ENCODE peak calls at places on chromosome 22, in four cellular contexts. One of them, this sample, is unnamed.

GRCh38 chr22:46560696-46561295 is 23.4 kb upstream of the CELSR1 start:
- DNase-seq in activated B cell treated with CpG ODN at 0.5 μM for 24 hours: no peak
- DNase-seq in stimulated activated CD4-positive, alpha-beta T cell treated with anti-CD3 and anti-CD28 coated beads, Interleukin-4, amount 100 ng/mL, for 1 hour: no peak
- DNase-seq in NCI-H1048: no peak
- DNase-seq in this sample: no peak

GRCh38 chr22:50229370-50229769 is 15.5 kb downstream of the TUBGCP6 start:
- DNase-seq in activated B cell treated with CpG ODN at 0.5 μM for 24 hours: no peak
- DNase-seq in stimulated activated CD4-positive, alpha-beta T cell treated with anti-CD3 and anti-CD28 coated beads, Interleukin-4, amount 100 ng/mL, for 1 hour: no peak
- DNase-seq in NCI-H1048: no peak
- DNase-seq in this sample: no peak

GRCh38 chr22:27799334-27800249 is 2.0 kb downstream of the MN1 start:
- DNase-seq in NCI-H1048: no peak
- DNase-seq in activated B cell treated with CpG ODN at 0.5 μM for 24 hours: no peak
- DNase-seq in stimulated activated CD4-positive, alpha-beta T cell treated with anti-CD3 and anti-CD28 coated beads, Interleukin-4, amount 100 ng/mL, for 1 hour: no peak
- DNase-seq in this sample: no peak

GRCh38 chr22:45678961-45679912 is 7.6 kb downstream of the ATXN10 start:
- DNase-seq in activated B cell treated with CpG ODN at 0.5 μM for 24 hours: no peak
- DNase-seq in NCI-H1048: no peak
- DNase-seq in stimulated activated CD4-positive, alpha-beta T cell treated with anti-CD3 and anti-CD28 coated beads, Interleukin-4, amount 100 ng/mL, for 1 hour: no peak
- DNase-seq in this sample: no peak

GRCh38 chr22:27247691-27248434 is 553.7 kb downstream of the MN1 start:
- DNase-seq in stimulated activated CD4-positive, alpha-beta T cell treated with anti-CD3 and anti-CD28 coated beads, Interleukin-4, amount 100 ng/mL, for 1 hour: no peak
- DNase-seq in activated B cell treated with CpG ODN at 0.5 μM for 24 hours: no peak
- DNase-seq in NCI-H1048: no peak
- DNase-seq in this sample: peak

GRCh38 chr22:46082633-46083032 is 67.7 kb upstream of the PPARA start:
- DNase-seq in stimulated activated CD4-positive, alpha-beta T cell treated with anti-CD3 and anti-CD28 coated beads, Interleukin-4, amount 100 ng/mL, for 1 hour: no peak
- DNase-seq in activated B cell treated with CpG ODN at 0.5 μM for 24 hours: no peak
- DNase-seq in NCI-H1048: no peak
- DNase-seq in this sample: no peak

GRCh38 chr22:17318817-17319216 is 50.4 kb upstream of the CECR2 start:
- DNase-seq in NCI-H1048: no peak
- DNase-seq in activated B cell treated with CpG ODN at 0.5 μM for 24 hours: no peak
- DNase-seq in stimulated activated CD4-positive, alpha-beta T cell treated with anti-CD3 and anti-CD28 coated beads, Interleukin-4, amount 100 ng/mL, for 1 hour: no peak
- DNase-seq in this sample: no peak

GRCh38 chr22:27416553-27417427 is 384.8 kb downstream of the MN1 start:
- DNase-seq in stimulated activated CD4-positive, alpha-beta T cell treated with anti-CD3 and anti-CD28 coated beads, Interleukin-4, amount 100 ng/mL, for 1 hour: no peak
- DNase-seq in NCI-H1048: no peak
- DNase-seq in activated B cell treated with CpG ODN at 0.5 μM for 24 hours: no peak
- DNase-seq in this sample: peak

GRCh38 chr22:32544953-32545558 is 70.4 kb downstream of the FBXO7 start:
- DNase-seq in NCI-H1048: no peak
- DNase-seq in stimulated activated CD4-positive, alpha-beta T cell treated with anti-CD3 and anti-CD28 coated beads, Interleukin-4, amount 100 ng/mL, for 1 hour: no peak
- DNase-seq in activated B cell treated with CpG ODN at 0.5 μM for 24 hours: no peak
- DNase-seq in this sample: no peak

GRCh38 chr22:45779351-45779750 is 107.7 kb downstream of the ATXN10 start:
- DNase-seq in activated B cell treated with CpG ODN at 0.5 μM for 24 hours: no peak
- DNase-seq in stimulated activated CD4-positive, alpha-beta T cell treated with anti-CD3 and anti-CD28 coated beads, Interleukin-4, amount 100 ng/mL, for 1 hour: no peak
- DNase-seq in NCI-H1048: no peak
- DNase-seq in this sample: no peak

GRCh38 chr22:50250555-50251471 is at the start of gene HDAC10:
- DNase-seq in stimulated activated CD4-positive, alpha-beta T cell treated with anti-CD3 and anti-CD28 coated beads, Interleukin-4, amount 100 ng/mL, for 1 hour: peak
- DNase-seq in NCI-H1048: peak
- DNase-seq in activated B cell treated with CpG ODN at 0.5 μM for 24 hours: peak
- DNase-seq in this sample: no peak

GRCh38 chr22:46965552-46966494 is 203.4 kb downstream of the TBC1D22A start:
- DNase-seq in stimulated activated CD4-positive, alpha-beta T cell treated with anti-CD3 and anti-CD28 coated beads, Interleukin-4, amount 100 ng/mL, for 1 hour: no peak
- DNase-seq in NCI-H1048: no peak
- DNase-seq in activated B cell treated with CpG ODN at 0.5 μM for 24 hours: no peak
- DNase-seq in this sample: no peak

GRCh38 chr22:42973536-42973881 is 41.4 kb downstream of the PACSIN2 start:
- DNase-seq in NCI-H1048: no peak
- DNase-seq in stimulated activated CD4-positive, alpha-beta T cell treated with anti-CD3 and anti-CD28 coated beads, Interleukin-4, amount 100 ng/mL, for 1 hour: no peak
- DNase-seq in activated B cell treated with CpG ODN at 0.5 μM for 24 hours: no peak
- DNase-seq in this sample: no peak

GRCh38 chr22:29144786-29145160 is 60.9 kb upstream of the EMID1 start:
- DNase-seq in activated B cell treated with CpG ODN at 0.5 μM for 24 hours: no peak
- DNase-seq in NCI-H1048: no peak
- DNase-seq in stimulated activated CD4-positive, alpha-beta T cell treated with anti-CD3 and anti-CD28 coated beads, Interleukin-4, amount 100 ng/mL, for 1 hour: no peak
- DNase-seq in this sample: no peak

GRCh38 chr22:26671317-26672059 is 14.1 kb downstream of the MIAT start:
- DNase-seq in activated B cell treated with CpG ODN at 0.5 μM for 24 hours: peak
- DNase-seq in NCI-H1048: no peak
- DNase-seq in stimulated activated CD4-positive, alpha-beta T cell treated with anti-CD3 and anti-CD28 coated beads, Interleukin-4, amount 100 ng/mL, for 1 hour: peak
- DNase-seq in this sample: no peak

GRCh38 chr22:41267958-41268357 is 18.0 kb downstream of the RANGAP1 start:
- DNase-seq in NCI-H1048: no peak
- DNase-seq in stimulated activated CD4-positive, alpha-beta T cell treated with anti-CD3 and anti-CD28 coated beads, Interleukin-4, amount 100 ng/mL, for 1 hour: no peak
- DNase-seq in activated B cell treated with CpG ODN at 0.5 μM for 24 hours: no peak
- DNase-seq in this sample: no peak

GRCh38 chr22:35033635-35034296 is 32.2 kb upstream of the ISX start:
- DNase-seq in stimulated activated CD4-positive, alpha-beta T cell treated with anti-CD3 and anti-CD28 coated beads, Interleukin-4, amount 100 ng/mL, for 1 hour: no peak
- DNase-seq in NCI-H1048: no peak
- DNase-seq in activated B cell treated with CpG ODN at 0.5 μM for 24 hours: no peak
- DNase-seq in this sample: no peak

GRCh38 chr22:20751185-20751851 is 22.6 kb upstream of the SERPIND1 start:
- DNase-seq in activated B cell treated with CpG ODN at 0.5 μM for 24 hours: no peak
- DNase-seq in stimulated activated CD4-positive, alpha-beta T cell treated with anti-CD3 and anti-CD28 coated beads, Interleukin-4, amount 100 ng/mL, for 1 hour: no peak
- DNase-seq in NCI-H1048: no peak
- DNase-seq in this sample: no peak

GRCh38 chr22:22388055-22388454 is 120.5 kb downstream of the ZNF280B start:
- DNase-seq in NCI-H1048: no peak
- DNase-seq in stimulated activated CD4-positive, alpha-beta T cell treated with anti-CD3 and anti-CD28 coated beads, Interleukin-4, amount 100 ng/mL, for 1 hour: no peak
- DNase-seq in activated B cell treated with CpG ODN at 0.5 μM for 24 hours: no peak
- DNase-seq in this sample: no peak

GRCh38 chr22:32561756-32562155 is 87.1 kb downstream of the FBXO7 start:
- DNase-seq in activated B cell treated with CpG ODN at 0.5 μM for 24 hours: no peak
- DNase-seq in stimulated activated CD4-positive, alpha-beta T cell treated with anti-CD3 and anti-CD28 coated beads, Interleukin-4, amount 100 ng/mL, for 1 hour: no peak
- DNase-seq in NCI-H1048: no peak
- DNase-seq in this sample: no peak

GRCh38 chr22:17154971-17155370 is 4.1 kb downstream of the HDHD5 start:
- DNase-seq in NCI-H1048: no peak
- DNase-seq in activated B cell treated with CpG ODN at 0.5 μM for 24 hours: no peak
- DNase-seq in stimulated activated CD4-positive, alpha-beta T cell treated with anti-CD3 and anti-CD28 coated beads, Interleukin-4, amount 100 ng/mL, for 1 hour: no peak
- DNase-seq in this sample: no peak

GRCh38 chr22:35380013-35380412 is 883 bp upstream of the HMOX1 start:
- DNase-seq in stimulated activated CD4-positive, alpha-beta T cell treated with anti-CD3 and anti-CD28 coated beads, Interleukin-4, amount 100 ng/mL, for 1 hour: no peak
- DNase-seq in activated B cell treated with CpG ODN at 0.5 μM for 24 hours: no peak
- DNase-seq in NCI-H1048: no peak
- DNase-seq in this sample: no peak

GRCh38 chr22:20887375-20887774 is 28.6 kb downstream of the SNAP29 start:
- DNase-seq in NCI-H1048: no peak
- DNase-seq in stimulated activated CD4-positive, alpha-beta T cell treated with anti-CD3 and anti-CD28 coated beads, Interleukin-4, amount 100 ng/mL, for 1 hour: no peak
- DNase-seq in activated B cell treated with CpG ODN at 0.5 μM for 24 hours: no peak
- DNase-seq in this sample: no peak

GRCh38 chr22:50236731-50237409 is 8.0 kb downstream of the TUBGCP6 start:
- DNase-seq in stimulated activated CD4-positive, alpha-beta T cell treated with anti-CD3 and anti-CD28 coated beads, Interleukin-4, amount 100 ng/mL, for 1 hour: no peak
- DNase-seq in NCI-H1048: no peak
- DNase-seq in activated B cell treated with CpG ODN at 0.5 μM for 24 hours: no peak
- DNase-seq in this sample: no peak

GRCh38 chr22:30893434-30894370 is 74.9 kb downstream of the MORC2 start:
- DNase-seq in stimulated activated CD4-positive, alpha-beta T cell treated with anti-CD3 and anti-CD28 coated beads, Interleukin-4, amount 100 ng/mL, for 1 hour: no peak
- DNase-seq in NCI-H1048: no peak
- DNase-seq in activated B cell treated with CpG ODN at 0.5 μM for 24 hours: no peak
- DNase-seq in this sample: no peak

GRCh38 chr22:26068571-26068970 is 100.7 kb upstream of the SEZ6L start:
- DNase-seq in stimulated activated CD4-positive, alpha-beta T cell treated with anti-CD3 and anti-CD28 coated beads, Interleukin-4, amount 100 ng/mL, for 1 hour: no peak
- DNase-seq in activated B cell treated with CpG ODN at 0.5 μM for 24 hours: no peak
- DNase-seq in NCI-H1048: no peak
- DNase-seq in this sample: no peak

GRCh38 chr22:38346506-38346905 is 29.3 kb upstream of the CSNK1E start:
- DNase-seq in stimulated activated CD4-positive, alpha-beta T cell treated with anti-CD3 and anti-CD28 coated beads, Interleukin-4, amount 100 ng/mL, for 1 hour: no peak
- DNase-seq in NCI-H1048: no peak
- DNase-seq in activated B cell treated with CpG ODN at 0.5 μM for 24 hours: peak
- DNase-seq in this sample: no peak

GRCh38 chr22:25898707-25899365 is 156.8 kb downstream of the MYO18B start:
- DNase-seq in activated B cell treated with CpG ODN at 0.5 μM for 24 hours: no peak
- DNase-seq in NCI-H1048: no peak
- DNase-seq in stimulated activated CD4-positive, alpha-beta T cell treated with anti-CD3 and anti-CD28 coated beads, Interleukin-4, amount 100 ng/mL, for 1 hour: no peak
- DNase-seq in this sample: no peak

GRCh38 chr22:49181942-49182341 is 645.7 kb downstream of the BRD1 start:
- DNase-seq in NCI-H1048: no peak
- DNase-seq in stimulated activated CD4-positive, alpha-beta T cell treated with anti-CD3 and anti-CD28 coated beads, Interleukin-4, amount 100 ng/mL, for 1 hour: no peak
- DNase-seq in activated B cell treated with CpG ODN at 0.5 μM for 24 hours: no peak
- DNase-seq in this sample: no peak

GRCh38 chr22:27839261-27839660 is 37.7 kb upstream of the MN1 start:
- DNase-seq in activated B cell treated with CpG ODN at 0.5 μM for 24 hours: no peak
- DNase-seq in NCI-H1048: no peak
- DNase-seq in stimulated activated CD4-positive, alpha-beta T cell treated with anti-CD3 and anti-CD28 coated beads, Interleukin-4, amount 100 ng/mL, for 1 hour: no peak
- DNase-seq in this sample: no peak

GRCh38 chr22:22745225-22746060 is 101.0 kb downstream of the GGTLC2 start:
- DNase-seq in activated B cell treated with CpG ODN at 0.5 μM for 24 hours: peak
- DNase-seq in stimulated activated CD4-positive, alpha-beta T cell treated with anti-CD3 and anti-CD28 coated beads, Interleukin-4, amount 100 ng/mL, for 1 hour: peak
- DNase-seq in NCI-H1048: no peak
- DNase-seq in this sample: no peak

GRCh38 chr22:46466255-46466676 is 71.2 kb downstream of the CELSR1 start:
- DNase-seq in stimulated activated CD4-positive, alpha-beta T cell treated with anti-CD3 and anti-CD28 coated beads, Interleukin-4, amount 100 ng/mL, for 1 hour: no peak
- DNase-seq in NCI-H1048: no peak
- DNase-seq in activated B cell treated with CpG ODN at 0.5 μM for 24 hours: no peak
- DNase-seq in this sample: no peak

GRCh38 chr22:21657361-21658118 is 8.3 kb upstream of the PPIL2 start:
- DNase-seq in stimulated activated CD4-positive, alpha-beta T cell treated with anti-CD3 and anti-CD28 coated beads, Interleukin-4, amount 100 ng/mL, for 1 hour: peak
- DNase-seq in NCI-H1048: peak
- DNase-seq in activated B cell treated with CpG ODN at 0.5 μM for 24 hours: peak
- DNase-seq in this sample: no peak

GRCh38 chr22:37735054-37735453 is 38.2 kb downstream of the TRIOBP start:
- DNase-seq in activated B cell treated with CpG ODN at 0.5 μM for 24 hours: no peak
- DNase-seq in NCI-H1048: no peak
- DNase-seq in stimulated activated CD4-positive, alpha-beta T cell treated with anti-CD3 and anti-CD28 coated beads, Interleukin-4, amount 100 ng/mL, for 1 hour: no peak
- DNase-seq in this sample: no peak

GRCh38 chr22:42645341-42645937 is 3.8 kb downstream of the CYB5R3 start:
- DNase-seq in NCI-H1048: no peak
- DNase-seq in stimulated activated CD4-positive, alpha-beta T cell treated with anti-CD3 and anti-CD28 coated beads, Interleukin-4, amount 100 ng/mL, for 1 hour: no peak
- DNase-seq in activated B cell treated with CpG ODN at 0.5 μM for 24 hours: no peak
- DNase-seq in this sample: no peak

GRCh38 chr22:28016781-28017557 is 97.9 kb upstream of the PITPNB start:
- DNase-seq in activated B cell treated with CpG ODN at 0.5 μM for 24 hours: peak
- DNase-seq in stimulated activated CD4-positive, alpha-beta T cell treated with anti-CD3 and anti-CD28 coated beads, Interleukin-4, amount 100 ng/mL, for 1 hour: no peak
- DNase-seq in NCI-H1048: no peak
- DNase-seq in this sample: no peak

GRCh38 chr22:31286360-31287255 is 5.7 kb downstream of the PIK3IP1 start:
- DNase-seq in stimulated activated CD4-positive, alpha-beta T cell treated with anti-CD3 and anti-CD28 coated beads, Interleukin-4, amount 100 ng/mL, for 1 hour: peak
- DNase-seq in NCI-H1048: no peak
- DNase-seq in activated B cell treated with CpG ODN at 0.5 μM for 24 hours: no peak
- DNase-seq in this sample: no peak

GRCh38 chr22:45099961-45100360 is 63.8 kb upstream of the NUP50 start:
- DNase-seq in activated B cell treated with CpG ODN at 0.5 μM for 24 hours: no peak
- DNase-seq in stimulated activated CD4-positive, alpha-beta T cell treated with anti-CD3 and anti-CD28 coated beads, Interleukin-4, amount 100 ng/mL, for 1 hour: no peak
- DNase-seq in NCI-H1048: no peak
- DNase-seq in this sample: no peak